ENCODE peak calls at places on chromosomes 13 and 19, in eight cellular contexts. One of them, this sample, is unnamed.
A peak's percentile ranks its signal among the peaks of the same experiment; 100 is the strongest.

GRCh38 chr19:33386361-33386858 is 12.9 kb downstream of the CEBPG start:
- DNase-seq in IMR-90: no peak
- DNase-seq in brain microvascular endothelial cell: no peak
- DNase-seq in fibroblast of lung: no peak
- DNase-seq in cardiac muscle cell: no peak
- DNase-seq in neural progenitor cell: no peak
- DNase-seq in uterus: no peak
- DNase-seq in pancreas: no peak
- DNase-seq in this sample: no peak

GRCh38 chr13:79995334-79995733 is 345.6 kb downstream of the SPRY2 start:
- DNase-seq in IMR-90: peak; percentile 85
- DNase-seq in brain microvascular endothelial cell: peak; percentile 75
- DNase-seq in fibroblast of lung: peak; percentile 29
- DNase-seq in cardiac muscle cell: peak; percentile 67
- DNase-seq in neural progenitor cell: no peak
- DNase-seq in uterus: no peak
- DNase-seq in pancreas: no peak
- DNase-seq in this sample: peak; percentile 97

GRCh38 chr19:12513531-12514061 is 29.0 kb upstream of the ZNF709 start:
- DNase-seq in IMR-90: no peak
- DNase-seq in brain microvascular endothelial cell: no peak
- DNase-seq in fibroblast of lung: no peak
- DNase-seq in cardiac muscle cell: no peak
- DNase-seq in neural progenitor cell: no peak
- DNase-seq in uterus: no peak
- DNase-seq in pancreas: peak; percentile 24
- DNase-seq in this sample: no peak

GRCh38 chr13:114116734-114117133 is 15.7 kb downstream of the RASA3 start:
- DNase-seq in IMR-90: no peak
- DNase-seq in brain microvascular endothelial cell: no peak
- DNase-seq in fibroblast of lung: no peak
- DNase-seq in cardiac muscle cell: no peak
- DNase-seq in neural progenitor cell: no peak
- DNase-seq in uterus: no peak
- DNase-seq in pancreas: no peak
- DNase-seq in this sample: no peak

GRCh38 chr19:1248454-1249297 is at the start of gene MIDN:
- DNase-seq in IMR-90: peak; percentile 86
- DNase-seq in brain microvascular endothelial cell: peak; percentile 73
- DNase-seq in fibroblast of lung: peak; percentile 90
- DNase-seq in cardiac muscle cell: peak; percentile 93
- DNase-seq in neural progenitor cell: peak; percentile 90
- DNase-seq in uterus: peak; percentile 87
- DNase-seq in pancreas: peak; percentile 87
- DNase-seq in this sample: peak; percentile 57

GRCh38 chr13:35557475-35557874 is 81.0 kb upstream of the MAB21L1 start:
- DNase-seq in IMR-90: no peak
- DNase-seq in brain microvascular endothelial cell: no peak
- DNase-seq in fibroblast of lung: no peak
- DNase-seq in cardiac muscle cell: no peak
- DNase-seq in neural progenitor cell: no peak
- DNase-seq in uterus: no peak
- DNase-seq in pancreas: no peak
- DNase-seq in this sample: no peak

GRCh38 chr19:19900124-19900523 is 622 bp upstream of the ZNF93 start:
- DNase-seq in IMR-90: peak; percentile 75
- DNase-seq in brain microvascular endothelial cell: peak; percentile 66
- DNase-seq in fibroblast of lung: peak; percentile 89
- DNase-seq in cardiac muscle cell: peak; percentile 78
- DNase-seq in neural progenitor cell: no peak
- DNase-seq in uterus: no peak
- DNase-seq in pancreas: no peak
- DNase-seq in this sample: peak; percentile 17

GRCh38 chr13:27977476-27978300 is 8.6 kb upstream of the CDX2 start:
- DNase-seq in IMR-90: no peak
- DNase-seq in brain microvascular endothelial cell: no peak
- DNase-seq in fibroblast of lung: no peak
- DNase-seq in cardiac muscle cell: no peak
- DNase-seq in neural progenitor cell: peak; percentile 77
- DNase-seq in uterus: no peak
- DNase-seq in pancreas: no peak
- DNase-seq in this sample: no peak

GRCh38 chr19:35671818-35672217 is 5.5 kb downstream of the UPK1A start:
- DNase-seq in IMR-90: no peak
- DNase-seq in brain microvascular endothelial cell: no peak
- DNase-seq in fibroblast of lung: no peak
- DNase-seq in cardiac muscle cell: peak; percentile 46
- DNase-seq in neural progenitor cell: no peak
- DNase-seq in uterus: no peak
- DNase-seq in pancreas: no peak
- DNase-seq in this sample: peak; percentile 7

DNA sequence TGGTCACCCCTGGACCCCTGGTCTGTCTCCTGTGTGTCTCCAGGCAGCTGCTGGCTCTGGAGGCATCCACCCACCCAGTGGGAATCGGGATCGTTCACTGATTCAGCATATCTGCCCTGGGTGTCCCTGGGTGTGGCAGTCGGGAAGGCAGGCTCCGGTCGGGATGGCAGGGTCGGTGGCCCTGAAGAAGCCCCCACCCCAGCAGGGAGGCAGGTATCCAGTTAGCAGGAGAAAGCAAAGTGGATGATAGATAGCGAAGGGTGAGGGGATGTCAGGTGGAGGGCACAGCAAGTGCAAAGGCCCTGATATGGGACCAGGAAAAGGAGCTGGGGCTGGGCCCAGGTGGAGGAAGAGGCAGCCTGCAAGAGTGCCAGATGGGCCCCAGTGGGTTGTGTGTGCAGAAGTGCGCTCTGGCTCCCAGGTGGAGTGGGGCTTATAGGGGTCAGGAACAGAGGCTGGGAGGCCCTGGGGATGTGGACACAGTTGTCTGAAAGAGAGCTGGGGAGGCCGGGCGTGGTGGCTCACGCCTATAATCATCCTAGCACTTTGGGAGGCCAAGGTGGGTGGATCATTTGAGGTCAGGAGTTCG is 2.3 kb downstream of the SSBP4 start:
- DNase-seq in IMR-90: no peak
- DNase-seq in brain microvascular endothelial cell: no peak
- DNase-seq in fibroblast of lung: no peak
- DNase-seq in cardiac muscle cell: no peak
- DNase-seq in neural progenitor cell: no peak
- DNase-seq in uterus: no peak
- DNase-seq in pancreas: no peak
- DNase-seq in this sample: no peak
- H3K36me3 ChIP-seq in IMR-90: no peaks in the 10 kb centered on the region
- H3K36me3 ChIP-seq in brain microvascular endothelial cell: peaks cover 2% of the 10 kb centered on the region
- H3K36me3 ChIP-seq in fibroblast of lung: peaks cover 2% of the 10 kb centered on the region
- H3K36me3 ChIP-seq in cardiac muscle cell: no peaks in the 10 kb centered on the region
- H3K36me3 ChIP-seq in neural progenitor cell: no peaks in the 10 kb centered on the region
- H3K36me3 ChIP-seq in uterus: no peaks in the 10 kb centered on the region
- H3K36me3 ChIP-seq in pancreas: no peaks in the 10 kb centered on the region
- H3K36me3 ChIP-seq in this sample: no peaks in the 10 kb centered on the region

GRCh38 chr13:20118268-20119140 is 42.3 kb downstream of the GJA3 start:
- DNase-seq in IMR-90: no peak
- DNase-seq in brain microvascular endothelial cell: no peak
- DNase-seq in fibroblast of lung: peak; percentile 59
- DNase-seq in cardiac muscle cell: peak; percentile 68
- DNase-seq in neural progenitor cell: peak; percentile 63
- DNase-seq in uterus: peak; percentile 36
- DNase-seq in pancreas: peak; percentile 77
- DNase-seq in this sample: no peak
- TF ChIP-seq CTCF in IMR-90: no peak
- TF ChIP-seq CTCF in brain microvascular endothelial cell: peak; percentile 10
- TF ChIP-seq CTCF in fibroblast of lung: no peak
- TF ChIP-seq CTCF in cardiac muscle cell: no peak
- TF ChIP-seq CTCF in neural progenitor cell: peak; percentile 59
- TF ChIP-seq CTCF in uterus: no peak
- TF ChIP-seq CTCF in pancreas: no peak
- TF ChIP-seq CTCF in this sample: no peak

GRCh38 chr13:111269508-111269907 is 50.9 kb upstream of the TEX29 start:
- DNase-seq in IMR-90: no peak
- DNase-seq in brain microvascular endothelial cell: no peak
- DNase-seq in fibroblast of lung: no peak
- DNase-seq in cardiac muscle cell: no peak
- DNase-seq in neural progenitor cell: no peak
- DNase-seq in uterus: no peak
- DNase-seq in pancreas: no peak
- DNase-seq in this sample: no peak
- H3K36me3 ChIP-seq in IMR-90: peaks cover 31% of the 10 kb centered on the region
- H3K36me3 ChIP-seq in brain microvascular endothelial cell: peaks cover 35% of the 10 kb centered on the region
- H3K36me3 ChIP-seq in fibroblast of lung: peaks cover 3% of the 10 kb centered on the region
- H3K36me3 ChIP-seq in cardiac muscle cell: peaks cover 12% of the 10 kb centered on the region
- H3K36me3 ChIP-seq in neural progenitor cell: no peaks in the 10 kb centered on the region
- H3K36me3 ChIP-seq in uterus: no peaks in the 10 kb centered on the region
- H3K36me3 ChIP-seq in pancreas: no peaks in the 10 kb centered on the region
- H3K36me3 ChIP-seq in this sample: peaks cover 13% of the 10 kb centered on the region

GRCh38 chr13:68927387-68928026 is 1180.1 kb upstream of the ATXN8OS start:
- DNase-seq in IMR-90: no peak
- DNase-seq in brain microvascular endothelial cell: no peak
- DNase-seq in fibroblast of lung: peak; percentile 0
- DNase-seq in cardiac muscle cell: no peak
- DNase-seq in neural progenitor cell: peak; percentile 83
- DNase-seq in uterus: no peak
- DNase-seq in pancreas: no peak
- DNase-seq in this sample: peak; percentile 3
- TF ChIP-seq CTCF in IMR-90: no peak
- TF ChIP-seq CTCF in brain microvascular endothelial cell: peak; percentile 70
- TF ChIP-seq CTCF in fibroblast of lung: no peak
- TF ChIP-seq CTCF in cardiac muscle cell: no peak
- TF ChIP-seq CTCF in neural progenitor cell: peak; percentile 87
- TF ChIP-seq CTCF in uterus: no peak
- TF ChIP-seq CTCF in pancreas: no peak
- TF ChIP-seq CTCF in this sample: peak; percentile 3